ENCODE peak calls at places on chromosomes 11 and 22, in six cellular contexts. B is HepG2, S is PC-3, K is HCT116, W is hepatocyte, P is MM.1S. V is an unnamed sample.

GRCh38 chr11:12845739-12846358 is 163.3 kb upstream of the RASSF10 start:
- DNase-seq in B (peak), S (peak), K (no peak), W (peak), P (peak), V (peak)

GRCh38 chr11:117786099-117786870 is 10.7 kb downstream of the DSCAML1 start:
- DNase-seq in B (no peak), S (peak), K (no peak), W (peak), P (no peak), V (no peak)

GRCh38 chr22:47205562-47205961 is 443.1 kb downstream of the TBC1D22A start:
- DNase-seq in B (no peak), S (no peak), K (no peak), W (no peak), P (no peak), V (no peak)

GRCh38 chr22:30457964-30458363 is 13.9 kb downstream of the SEC14L3 start:
- DNase-seq in B (no peak), S (peak), K (no peak), W (no peak), P (no peak), V (no peak)

GRCh38 chr11:66289548-66290331 is 797 bp upstream of the YIF1A start:
- DNase-seq in B (no peak), S (peak), K (no peak), W (peak), P (peak), V (peak)

GRCh38 chr22:31139866-31140716 is at the start of gene PLA2G3:
- DNase-seq in B (peak), S (no peak), K (no peak), W (peak), P (no peak), V (peak)

GRCh38 chr11:16815047-16815767 is 76.8 kb downstream of the C11orf58 start:
- DNase-seq in B (no peak), S (no peak), K (no peak), W (no peak), P (no peak), V (no peak)

GRCh38 chr11:110112457-110112856 is 19.3 kb downstream of the ZC3H12C start:
- DNase-seq in B (no peak), S (no peak), K (no peak), W (no peak), P (no peak), V (peak)

GRCh38 chr22:19879996-19880785 is 25.5 kb upstream of the GNB1L start:
- DNase-seq in B (peak), S (no peak), K (no peak), W (no peak), P (no peak), V (no peak)

GRCh38 chr11:83599066-83599465 is 312.9 kb upstream of the CCDC90B start:
- DNase-seq in B (peak), S (no peak), K (no peak), W (no peak), P (no peak), V (peak)

GRCh38 chr11:17376493-17376892 is 12.0 kb downstream of the KCNJ11 start:
- DNase-seq in B (no peak), S (no peak), K (no peak), W (no peak), P (no peak), V (no peak)

GRCh38 chr22:21712751-21713427 is 22.7 kb downstream of the YPEL1 start:
- DNase-seq in B (peak), S (peak), K (peak), W (peak), P (peak), V (peak)

GRCh38 chr22:19011075-19011474 is 75.0 kb upstream of the PRODH start:
- DNase-seq in B (no peak), S (peak), K (no peak), W (no peak), P (no peak), V (no peak)

GRCh38 chr22:16953206-16954059 is 54.6 kb downstream of the GAB4 start:
- DNase-seq in B (no peak), S (no peak), K (no peak), W (no peak), P (no peak), V (no peak)

GRCh38 chr11:109405671-109406070 is 16.3 kb upstream of the C11orf87 start:
- DNase-seq in B (no peak), S (peak), K (no peak), W (no peak), P (no peak), V (no peak)

GRCh38 chr11:95499516-95500135 is 268.6 kb upstream of the SESN3 start:
- DNase-seq in B (no peak), S (peak), K (no peak), W (no peak), P (no peak), V (no peak)

GRCh38 chr11:22467248-22467647 is 129.1 kb downstream of the SLC17A6 start:
- DNase-seq in B (no peak), S (no peak), K (no peak), W (no peak), P (no peak), V (no peak)

GRCh38 chr11:78203184-78203583 is 14.5 kb downstream of the USP35 start:
- DNase-seq in B (no peak), S (no peak), K (no peak), W (no peak), P (no peak), V (no peak)

GRCh38 chr22:24155597-24156145 is 25.6 kb upstream of the SUSD2 start:
- DNase-seq in B (peak), S (peak), K (no peak), W (peak), P (peak), V (peak)

GRCh38 chr11:108853864-108854263 is 189.0 kb downstream of the DDX10 start:
- DNase-seq in B (no peak), S (no peak), K (no peak), W (no peak), P (peak), V (peak)

GRCh38 chr11:9722893-9723292 is 59.0 kb downstream of the SWAP70 start:
- DNase-seq in B (no peak), S (no peak), K (no peak), W (no peak), P (no peak), V (peak)

GRCh38 chr11:17063171-17064002 is 14.1 kb downstream of the RPS13 start:
- DNase-seq in B (peak), S (peak), K (peak), W (peak), P (peak), V (peak)

GRCh38 chr11:128902515-128903066 is 11.4 kb downstream of the KCNJ5 start:
- DNase-seq in B (no peak), S (no peak), K (no peak), W (no peak), P (no peak), V (peak)

GRCh38 chr11:57778318-57779037 is 16.9 kb downstream of the CTNND1 start:
- DNase-seq in B (peak), S (peak), K (peak), W (peak), P (no peak), V (peak)
- TF ChIP-seq EZH2 in B (no peak), S (no peak), K (no peak), W (no peak), P (no peak), V (no peak)

GRCh38 chr11:97445561-97445960 is 1055.7 kb downstream of the JRKL start:
- DNase-seq in B (no peak), S (no peak), K (no peak), W (no peak), P (no peak), V (peak)
- TF ChIP-seq EZH2 in B (no peak), S (no peak), K (no peak), W (no peak), P (no peak), V (no peak)

DNA sequence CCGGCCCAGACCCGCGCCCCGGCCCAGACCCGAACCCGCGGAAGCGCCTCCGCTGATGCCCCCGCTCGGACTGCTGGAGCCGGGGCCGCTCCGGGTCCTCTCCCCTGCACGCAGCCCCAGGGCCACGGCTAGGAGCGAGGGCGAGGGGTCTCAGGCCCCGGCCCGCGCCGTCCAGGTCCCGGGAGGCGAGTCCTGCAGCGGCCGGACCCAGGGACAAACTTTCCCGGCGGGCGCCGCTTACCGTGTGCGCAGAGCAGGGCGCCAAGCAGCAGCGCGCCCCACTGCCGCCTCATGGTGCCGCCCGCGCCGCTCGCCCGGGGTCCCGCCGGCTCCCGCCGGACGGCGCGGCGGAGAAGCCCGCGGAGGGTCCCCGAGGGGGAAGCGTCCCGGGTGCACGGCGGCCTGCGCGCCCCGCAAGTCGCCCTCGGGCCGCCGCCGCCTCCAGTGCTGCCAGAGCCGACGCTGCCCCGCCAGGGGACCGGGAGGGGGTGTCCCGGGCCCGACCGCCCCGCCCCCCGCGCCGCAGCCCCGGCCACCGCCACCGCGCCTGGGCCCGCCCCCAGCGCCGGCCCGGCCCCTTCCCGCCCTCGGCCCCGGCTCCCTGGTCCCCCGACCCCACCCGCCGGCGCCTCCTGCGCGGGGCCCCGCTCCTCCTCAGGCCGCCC is at the start of gene LRP4:
- DNase-seq in B (no peak), S (no peak), K (no peak), W (peak), P (peak), V (peak)
- TF ChIP-seq EZH2 in B (no peak), S (no peak), K (no peak), W (no peak), P (peak), V (no peak)

GRCh38 chr11:48063424-48063978 is 83.1 kb downstream of the PTPRJ start:
- DNase-seq in B (no peak), S (peak), K (peak), W (peak), P (no peak), V (no peak)
- TF ChIP-seq EZH2 in B (no peak), S (no peak), K (no peak), W (no peak), P (no peak), V (no peak)

DNA sequence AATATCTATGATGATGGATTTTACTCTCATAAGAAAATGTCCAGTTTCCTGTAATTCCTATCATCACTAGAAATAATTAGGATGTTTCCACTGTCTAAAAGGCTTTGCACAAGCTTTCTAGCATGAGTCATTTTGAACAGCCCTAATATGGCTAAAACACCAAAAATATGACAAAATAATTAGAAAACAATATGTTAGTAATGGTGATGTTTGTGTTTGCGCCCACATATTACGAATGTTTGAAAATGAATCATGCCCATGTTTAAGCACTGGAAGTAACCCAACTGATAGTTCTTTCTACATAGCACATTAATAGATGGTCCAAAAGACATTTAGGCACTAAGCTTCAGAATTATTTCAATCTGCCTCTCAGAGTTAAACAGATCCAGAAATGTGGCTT is 96.0 kb downstream of the TRPC6 start:
- DNase-seq in B (no peak), S (peak), K (no peak), W (no peak), P (no peak), V (no peak)
- TF ChIP-seq EZH2 in B (no peak), S (no peak), K (no peak), W (no peak), P (no peak), V (no peak)

GRCh38 chr11:64745219-64745522 is 1.2 kb upstream of the RASGRP2 start:
- DNase-seq in B (no peak), S (no peak), K (no peak), W (no peak), P (no peak), V (peak)

GRCh38 chr11:64742087-64742939 is 1.6 kb downstream of the RASGRP2 start:
- DNase-seq in B (no peak), S (peak), K (no peak), W (peak), P (no peak), V (peak)

GRCh38 chr11:64742940-64743590 is 877 bp downstream of the RASGRP2 start:
- DNase-seq in B (no peak), S (peak), K (no peak), W (peak), P (peak), V (peak)

GRCh38 chr11:64744544-64745218 is 739 bp upstream of the RASGRP2 start:
- DNase-seq in B (no peak), S (no peak), K (no peak), W (no peak), P (no peak), V (no peak)

GRCh38 chr11:64743591-64744543 is at the start of gene RASGRP2:
- DNase-seq in B (peak), S (peak), K (no peak), W (peak), P (no peak), V (peak)
- TF ChIP-seq EZH2 in B (peak), S (peak), K (no peak), W (no peak), P (no peak), V (no peak)

GRCh38 chr22:45007946-45008852 is 1.6 kb downstream of the PHF21B start:
- DNase-seq in B (no peak), S (no peak), K (no peak), W (peak), P (no peak), V (peak)

GRCh38 chr22:45010532-45010900 is 711 bp upstream of the PHF21B start:
- DNase-seq in B (no peak), S (no peak), K (no peak), W (no peak), P (no peak), V (no peak)

GRCh38 chr22:45009881-45010531 is at the start of gene PHF21B:
- DNase-seq in B (no peak), S (no peak), K (no peak), W (peak), P (no peak), V (peak)

GRCh38 chr22:45007247-45007945 is 2.4 kb downstream of the PHF21B start:
- DNase-seq in B (no peak), S (no peak), K (no peak), W (peak), P (no peak), V (peak)

GRCh38 chr22:45008853-45009751 is 703 bp downstream of the PHF21B start:
- DNase-seq in B (no peak), S (no peak), K (no peak), W (peak), P (no peak), V (peak)
- TF ChIP-seq EZH2 in B (no peak), S (peak), K (no peak), W (peak), P (no peak), V (no peak)

GRCh38 chr11:69523453-69523852 is 42.0 kb downstream of the LINC01488 start:
- DNase-seq in B (no peak), S (no peak), K (no peak), W (no peak), P (no peak), V (no peak)

GRCh38 chr11:69524291-69524882 is 42.9 kb downstream of the LINC01488 start:
- DNase-seq in B (no peak), S (peak), K (no peak), W (no peak), P (no peak), V (no peak)

GRCh38 chr11:69518081-69518950 is 36.9 kb downstream of the LINC01488 start:
- DNase-seq in B (no peak), S (no peak), K (no peak), W (no peak), P (no peak), V (no peak)

GRCh38 chr11:69520186-69520585 is 38.7 kb downstream of the LINC01488 start:
- DNase-seq in B (no peak), S (no peak), K (no peak), W (no peak), P (no peak), V (no peak)

DNA sequence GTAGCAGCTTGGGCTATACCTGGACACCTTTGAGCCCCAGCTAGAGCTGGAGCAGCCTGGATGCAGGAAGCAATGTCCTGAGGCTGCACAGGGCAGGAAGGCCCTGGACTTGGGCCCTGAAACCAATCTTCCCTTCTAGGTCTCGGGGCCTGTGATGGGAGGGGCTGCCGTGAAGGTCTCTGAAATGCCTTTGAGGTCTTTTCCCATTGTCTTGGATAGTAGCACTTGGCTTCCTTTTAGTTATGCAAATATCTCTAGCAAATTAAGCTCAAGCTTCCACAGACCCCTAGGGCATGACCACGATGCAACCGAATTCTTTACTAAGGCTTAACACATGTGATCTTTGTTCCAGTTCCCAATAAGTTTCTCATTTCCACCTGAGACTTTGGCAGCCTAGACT is 40.0 kb downstream of the LINC01488 start:
- DNase-seq in B (no peak), S (no peak), K (no peak), W (no peak), P (no peak), V (peak)
- TF ChIP-seq EZH2 in B (no peak), S (no peak), K (no peak), W (no peak), P (no peak), V (no peak)

V was measured in GM23338.